ENCODE peak calls at places on chromosomes 4 and X, in six cellular contexts. F is left ventricle myocardium inferior, C is GM10248, R is mesothelial cell of epicardium, D is fibroblast of villous mesenchyme, E is astrocyte. H is an unnamed sample.

GRCh38 chr4:11098461-11098860 is 330.2 kb downstream of the HS3ST1 start:
- DNase-seq in R (no peak), D (no peak), E (no peak), F (no peak), C (no peak), H (no peak)

GRCh38 chrX:88604433-88605221 is 142.4 kb upstream of the CPXCR1 start:
- DNase-seq in D (no peak), R (no peak), C (no peak), F (no peak), E (no peak), H (no peak)

GRCh38 chr4:110605077-110605476 is 17.8 kb downstream of the PITX2 start:
- DNase-seq in F (no peak), C (no peak), D (no peak), E (no peak), R (no peak), H (no peak)

GRCh38 chr4:61493041-61493440 is 292.9 kb downstream of the ADGRL3 start:
- DNase-seq in F (no peak), R (no peak), E (no peak), C (no peak), D (no peak), H (no peak)

GRCh38 chrX:69088171-69088938 is 76.9 kb downstream of the PJA1 start:
- DNase-seq in D (peak), F (no peak), R (no peak), C (no peak), E (no peak), H (no peak)

GRCh38 chr4:184825394-184826314 is at the start of gene ACSL1:
- DNase-seq in E (peak), R (peak), F (peak), D (peak), C (peak), H (peak)

GRCh38 chr4:33625762-33626161 is 2618.6 kb downstream of the ARAP2 start:
- DNase-seq in R (no peak), C (no peak), F (no peak), D (no peak), E (no peak), H (no peak)

GRCh38 chrX:148854351-148854750 is 353.9 kb downstream of the AFF2 start:
- DNase-seq in E (peak), C (no peak), D (no peak), F (no peak), R (no peak), H (no peak)

GRCh38 chr4:122639181-122639580 is 18.3 kb upstream of the IL21 start:
- DNase-seq in F (no peak), D (no peak), R (no peak), E (no peak), C (no peak), H (no peak)

GRCh38 chrX:9676738-9677097 is 88.9 kb downstream of the GPR143 start:
- DNase-seq in R (no peak), C (no peak), F (no peak), D (no peak), E (no peak), H (no peak)

GRCh38 chr4:92071587-92071986 is 232.2 kb upstream of the GRID2 start:
- DNase-seq in E (no peak), F (no peak), C (no peak), D (no peak), R (no peak), H (no peak)

GRCh38 chrX:57595381-57595811 is 3.6 kb downstream of the ZXDB start:
- DNase-seq in D (peak), E (peak), R (no peak), C (no peak), F (no peak), H (no peak)

GRCh38 chr4:69032847-69033638 is 63.2 kb upstream of the UGT2B7 start:
- DNase-seq in E (no peak), C (no peak), F (no peak), R (no peak), D (no peak), H (no peak)

GRCh38 chr4:7248857-7249256 is 56.5 kb downstream of the SORCS2 start:
- DNase-seq in D (no peak), E (no peak), F (no peak), R (no peak), C (no peak), H (no peak)

GRCh38 chrX:155048997-155049619 is 21.8 kb downstream of the CMC4 start:
- DNase-seq in C (no peak), D (peak), R (no peak), E (no peak), F (no peak), H (no peak)

GRCh38 chr4:146510942-146511341 is 10.8 kb downstream of the SLC10A7 start:
- DNase-seq in F (no peak), R (no peak), D (no peak), C (no peak), E (no peak), H (no peak)
- TF ChIP-seq CTCF in F (no peak), R (no peak), D (peak), C (no peak), E (no peak), H (peak)

GRCh38 chrX:41452565-41452964 is 5.4 kb downstream of the NYX start:
- DNase-seq in F (no peak), C (no peak), E (no peak), R (no peak), D (peak), H (no peak)

GRCh38 chrX:41459714-41460113 is 12.6 kb downstream of the NYX start:
- DNase-seq in E (no peak), R (no peak), F (no peak), D (no peak), C (no peak), H (no peak)

GRCh38 chrX:41452972-41453371 is 5.8 kb downstream of the NYX start:
- DNase-seq in R (no peak), F (no peak), D (peak), C (no peak), E (peak), H (no peak)

DNA sequence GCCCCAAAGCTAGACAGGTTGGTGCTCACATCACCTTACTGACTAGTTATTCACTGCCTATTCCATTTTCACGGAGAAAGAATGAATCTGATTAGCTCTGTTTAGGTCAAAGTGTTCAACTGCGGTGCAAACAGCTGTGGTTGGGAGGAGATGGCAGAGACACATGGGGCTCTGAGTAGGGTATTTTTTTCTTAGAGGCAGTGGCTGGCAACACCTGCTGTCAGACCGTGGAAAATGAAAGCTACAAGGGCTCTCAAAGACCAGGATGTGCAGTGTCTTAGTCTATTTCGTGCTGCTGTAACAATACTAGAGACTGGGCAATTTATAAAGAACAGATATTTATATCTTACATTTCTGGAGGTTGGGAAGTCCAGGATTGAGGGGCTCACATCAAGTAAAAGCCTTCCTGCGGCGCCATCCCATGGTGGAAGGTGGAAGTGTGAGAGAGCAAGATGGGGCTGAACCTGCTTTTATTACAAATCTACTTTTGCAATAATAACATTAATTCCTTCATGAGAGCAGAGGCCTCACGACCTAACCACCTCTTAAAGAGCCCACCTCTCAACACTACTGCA is 10.6 kb downstream of the NYX start:
- DNase-seq in C (no peak), F (no peak), R (no peak), E (no peak), D (no peak), H (no peak)
- TF ChIP-seq CTCF in C (peak), F (peak), R (no peak), E (peak), D (peak), H (peak)

GRCh38 chr4:105473340-105474109 is at the start of gene PPA2:
- DNase-seq in E (peak), D (peak), F (peak), C (peak), R (peak), H (no peak)
- TF ChIP-seq CTCF in E (no peak), D (no peak), F (no peak), C (no peak), R (no peak), H (no peak)

GRCh38 chr4:48906283-48907173 is at the start of gene OCIAD2:
- DNase-seq in C (peak), D (peak), F (peak), R (peak), E (peak), H (peak)
- TF ChIP-seq CTCF in C (peak), D (no peak), F (peak), R (no peak), E (no peak), H (peak)